ENCODE peak calls at places on chromosomes 3 and 15, in six cellular contexts. M, P, Y, B, X and H are unnamed samples.
A peak's percentile ranks its signal among the peaks of the same experiment; 100 is the strongest.

GRCh38 chr15:93180656-93181055 is 91.6 kb upstream of the RGMA start:
- DNase-seq in M (peak; percentile 69), P (no peak), Y (no peak), B (no peak), X (no peak), H (no peak)

GRCh38 chr3:117752984-117753717 is 1043.6 kb downstream of the TUSC7 start:
- DNase-seq in M (no peak), P (no peak), Y (no peak), B (no peak), X (no peak), H (no peak)

GRCh38 chr3:48088056-48088748 is 72.0 kb upstream of the MAP4 start:
- DNase-seq in M (peak; percentile 66), P (peak; percentile 46), Y (peak; percentile 91), B (no peak), X (no peak), H (peak; percentile 50)

GRCh38 chr15:78311292-78311691 is 11.9 kb upstream of the SKIC8 start:
- DNase-seq in M (no peak), P (no peak), Y (no peak), B (no peak), X (no peak), H (no peak)

GRCh38 chr3:71838406-71838805 is 53.5 kb upstream of the PROK2 start:
- DNase-seq in M (peak; percentile 92), P (no peak), Y (no peak), B (no peak), X (no peak), H (no peak)

GRCh38 chr15:73809728-73810501 is 56.8 kb upstream of the INSYN1 start:
- DNase-seq in M (no peak), P (no peak), Y (no peak), B (no peak), X (no peak), H (no peak)

GRCh38 chr3:115402651-115403050 is 220.7 kb upstream of the GAP43 start:
- DNase-seq in M (no peak), P (no peak), Y (no peak), B (no peak), X (no peak), H (no peak)

GRCh38 chr15:90007089-90007487 is 6.0 kb downstream of the ZNF710 start:
- DNase-seq in M (no peak), P (no peak), Y (no peak), B (no peak), X (no peak), H (no peak)

GRCh38 chr3:122019493-122019892 is 2.6 kb downstream of the ILDR1 start:
- DNase-seq in M (no peak), P (no peak), Y (peak; percentile 66), B (no peak), X (no peak), H (no peak)

GRCh38 chr15:93158104-93158503 is 69.1 kb upstream of the RGMA start:
- DNase-seq in M (no peak), P (no peak), Y (no peak), B (no peak), X (no peak), H (no peak)

GRCh38 chr15:50340431-50340830 is 14.6 kb downstream of the GABPB1 start:
- DNase-seq in M (no peak), P (no peak), Y (no peak), B (no peak), X (no peak), H (no peak)

GRCh38 chr15:66901336-66902100 is 163.9 kb upstream of the SMAD3 start:
- DNase-seq in M (peak; percentile 33), P (no peak), Y (no peak), B (no peak), X (no peak), H (no peak)

GRCh38 chr15:49171790-49172189 is 1.7 kb downstream of the GALK2 start:
- DNase-seq in M (no peak), P (no peak), Y (no peak), B (no peak), X (no peak), H (no peak)
- H3K27ac ChIP-seq in M (no peak overlapping the region), P (no peak overlapping the region), Y (no peak overlapping the region), B (no peak overlapping the region), X (peak overlapping the region; percentile 98), H (no peak overlapping the region)

DNA sequence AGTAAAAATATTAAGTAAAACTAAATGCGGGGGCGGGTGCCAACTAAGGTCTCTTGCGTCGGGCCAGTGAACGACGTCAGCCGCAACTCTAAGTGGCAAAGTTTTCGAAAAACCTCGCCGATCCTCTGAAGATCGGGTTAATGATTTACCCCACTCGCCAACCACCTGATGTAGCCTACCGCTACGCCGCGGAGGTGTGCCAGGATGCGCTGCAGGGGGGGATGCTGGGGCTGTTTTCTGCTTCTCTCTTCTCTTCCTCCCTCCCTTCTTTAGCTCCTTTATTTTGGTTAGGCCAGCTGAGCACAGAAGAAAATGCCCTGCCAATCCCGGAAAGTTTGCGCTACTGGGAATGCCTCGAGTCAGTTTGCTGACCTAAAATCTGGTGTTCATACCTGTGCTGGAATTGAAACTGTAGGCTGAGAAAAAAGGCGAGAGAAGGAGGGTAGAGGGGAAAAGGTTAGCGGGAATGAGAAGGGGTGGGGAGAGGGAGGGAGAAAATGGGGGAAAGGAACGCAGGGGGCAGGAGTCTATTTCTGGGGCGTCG is 7.5 kb upstream of the FOXB1 start:
- DNase-seq in M (peak; percentile 44), P (peak; percentile 49), Y (no peak), B (no peak), X (no peak), H (no peak)
- H3K27me3 ChIP-seq in M (peaks cover 31% of the 10 kb centered on the region), P (peaks cover 90% of the 10 kb centered on the region), Y (peaks cover 84% of the 10 kb centered on the region), B (peaks cover 99% of the 10 kb centered on the region), X (peaks cover 55% of the 10 kb centered on the region), H (peaks cover 14% of the 10 kb centered on the region)

DNA sequence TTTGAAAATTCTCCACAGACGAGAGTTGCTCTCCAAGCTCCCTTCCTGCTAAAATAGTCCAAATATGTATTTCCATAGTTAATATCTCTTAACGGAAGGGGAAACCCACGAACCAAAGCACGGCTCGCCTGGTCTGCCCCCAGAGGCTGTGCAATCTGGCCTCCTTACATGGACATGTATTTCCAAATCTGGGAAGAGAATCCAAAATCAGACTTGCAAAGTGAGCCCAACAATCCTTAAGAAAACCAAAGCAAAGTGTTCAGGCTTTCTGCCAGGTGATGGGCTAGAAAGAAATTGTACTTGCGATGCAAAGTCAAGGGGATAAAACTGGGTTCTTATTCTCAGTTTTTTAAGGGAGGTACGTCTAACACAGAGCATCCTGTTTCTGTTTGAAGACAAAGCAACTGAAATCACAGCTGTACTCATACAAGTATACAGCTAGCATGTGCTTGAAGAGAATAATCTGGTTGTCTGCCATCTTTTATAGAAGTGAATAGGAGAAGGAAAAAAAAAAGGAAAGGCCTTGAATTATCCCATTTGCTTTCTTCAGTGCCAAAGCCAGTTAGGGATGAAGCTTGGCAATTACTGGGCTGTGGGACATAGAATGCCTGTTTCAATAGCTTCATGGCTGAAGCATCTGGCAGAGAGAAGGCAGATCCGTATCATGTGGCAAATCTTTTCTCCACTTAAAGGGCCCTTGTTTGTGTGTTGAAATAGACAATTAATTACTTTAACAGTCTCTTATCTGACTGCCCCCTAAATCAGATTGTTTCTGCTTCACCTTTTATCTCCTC is 48.4 kb downstream of the LRIG1 start:
- DNase-seq in M (peak; percentile 75), P (no peak), Y (no peak), B (no peak), X (no peak), H (no peak)
- H3K4me1 ChIP-seq in M (peaks cover 20% of the 10 kb centered on the region), P (peaks cover 11% of the 10 kb centered on the region), Y (peaks cover 98% of the 10 kb centered on the region), B (peaks cover 62% of the 10 kb centered on the region), X (no peaks in the 10 kb centered on the region), H (peaks cover 57% of the 10 kb centered on the region)

GRCh38 chr3:123656241-123656640 is 71.4 kb upstream of the HACD2 start:
- DNase-seq in M (no peak), P (no peak), Y (no peak), B (no peak), X (no peak), H (no peak)

GRCh38 chr3:123657578-123657977 is 72.7 kb upstream of the HACD2 start:
- DNase-seq in M (no peak), P (peak; percentile 56), Y (no peak), B (no peak), X (no peak), H (no peak)

GRCh38 chr3:123657111-123657510 is 72.3 kb upstream of the HACD2 start:
- DNase-seq in M (no peak), P (no peak), Y (no peak), B (no peak), X (no peak), H (no peak)

GRCh38 chr3:123656691-123657090 is 71.8 kb upstream of the HACD2 start:
- DNase-seq in M (peak; percentile 33), P (no peak), Y (no peak), B (no peak), X (no peak), H (no peak)

DNA sequence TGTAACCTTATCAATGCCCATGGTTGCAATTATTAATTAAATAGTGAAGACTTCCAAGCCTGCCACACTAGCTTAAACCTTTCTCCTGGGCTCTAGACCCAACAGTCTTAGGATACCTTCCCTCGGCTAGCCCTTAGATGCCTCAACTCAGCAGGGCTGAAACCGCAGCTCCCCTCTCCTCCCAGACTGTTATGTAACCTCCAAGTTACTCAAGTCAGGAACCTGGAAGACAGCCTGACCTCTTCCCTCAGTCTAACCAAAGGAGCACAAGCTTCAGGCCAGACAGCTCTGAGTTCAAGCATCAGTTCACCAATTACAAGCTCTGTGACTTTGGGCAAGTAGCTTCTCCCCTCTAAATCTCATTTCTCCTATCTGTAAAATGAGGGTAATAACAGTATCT is 70.5 kb upstream of the HACD2 start:
- DNase-seq in M (no peak), P (no peak), Y (no peak), B (no peak), X (no peak), H (no peak)
- H3K27ac ChIP-seq in M (no peak overlapping the region), P (no peak overlapping the region), Y (peak overlapping the region; percentile 94), B (no peak overlapping the region), X (no peak overlapping the region), H (no peak overlapping the region)

DNA sequence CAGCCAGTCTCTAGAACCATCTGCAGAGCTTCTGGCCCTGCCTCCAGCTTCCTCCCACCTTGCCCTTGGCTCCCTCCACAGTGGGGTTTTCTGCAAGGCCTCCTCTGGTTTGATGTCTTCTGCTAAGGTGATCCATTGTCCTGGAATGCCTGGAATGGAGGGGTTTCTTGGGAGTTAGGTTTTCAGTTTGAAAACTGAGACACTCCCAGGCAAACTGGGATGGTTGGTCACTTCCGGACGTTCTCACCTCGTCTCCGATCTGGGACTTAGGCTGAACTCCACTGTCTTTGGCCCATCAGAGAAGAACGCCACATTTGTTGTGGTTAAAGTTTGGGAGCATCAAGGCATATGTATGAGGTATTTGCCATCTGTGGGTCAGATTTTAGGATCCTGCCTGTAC is 77.4 kb upstream of the KLHL25 start:
- DNase-seq in M (peak; percentile 61), P (no peak), Y (no peak), B (no peak), X (no peak), H (no peak)
- H3K27me3 ChIP-seq in M (no peaks in the 10 kb centered on the region), P (no peaks in the 10 kb centered on the region), Y (no peaks in the 10 kb centered on the region), B (no peaks in the 10 kb centered on the region), X (peaks cover 24% of the 10 kb centered on the region), H (no peaks in the 10 kb centered on the region)

DNA sequence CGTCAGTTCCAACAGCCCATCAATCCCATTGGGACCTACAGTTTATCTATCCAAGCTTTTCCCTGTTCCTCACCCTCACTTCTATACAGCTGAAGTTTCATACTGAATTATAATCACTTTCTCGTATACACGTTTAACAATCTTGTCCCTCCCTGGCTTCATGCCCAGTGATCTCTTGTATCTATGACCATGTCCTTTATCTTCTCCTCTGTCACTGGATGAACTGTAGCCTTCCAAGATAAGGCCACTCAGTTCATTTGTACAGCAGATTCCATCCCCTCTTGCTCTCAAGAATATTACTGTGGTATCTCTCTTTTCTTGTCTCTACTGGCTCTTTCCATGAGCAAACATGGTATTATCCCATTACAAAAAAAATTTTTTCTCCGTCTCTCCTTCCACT is 9.2 kb downstream of the CTNNB1 start:
- DNase-seq in M (no peak), P (no peak), Y (no peak), B (no peak), X (no peak), H (no peak)
- H3K4me1 ChIP-seq in M (peaks cover 9% of the 10 kb centered on the region), P (peaks cover 7% of the 10 kb centered on the region), Y (peaks cover 78% of the 10 kb centered on the region), B (peaks cover 83% of the 10 kb centered on the region), X (peaks cover 12% of the 10 kb centered on the region), H (peaks cover 45% of the 10 kb centered on the region)